ENCODE peak calls at places on chromosome 2, in eight cellular contexts. C, N, W, P, U, R, S and T are unnamed samples.

GRCh38 chr2:88187038-88187676 is 17.0 kb downstream of the THNSL2 start:
- DNase-seq in C (no peak), S (peak), W (peak), U (peak), N (peak), R (peak), P (no peak), T (peak)

GRCh38 chr2:15359716-15360531 is 201.2 kb downstream of the NBAS start:
- DNase-seq in R (no peak), U (peak), N (peak), C (no peak), P (no peak), W (peak), S (peak), T (no peak)

GRCh38 chr2:159226059-159226461 is 60.4 kb downstream of the WDSUB1 start:
- DNase-seq in W (peak), U (peak), R (no peak), S (peak), P (no peak), N (peak), C (no peak), T (no peak)

GRCh38 chr2:72968286-72968685 is 51.0 kb downstream of the EMX1 start:
- DNase-seq in N (no peak), P (no peak), C (no peak), R (no peak), S (no peak), U (no peak), W (no peak), T (no peak)

GRCh38 chr2:121098556-121098955 is 186.4 kb downstream of the TFCP2L1 start:
- DNase-seq in P (no peak), N (no peak), U (no peak), W (no peak), R (no peak), C (no peak), S (no peak), T (no peak)

GRCh38 chr2:38722271-38723115 is 28.7 kb downstream of the SRSF7 start:
- DNase-seq in P (no peak), S (no peak), N (no peak), R (no peak), W (no peak), U (no peak), C (peak), T (no peak)

GRCh38 chr2:129901754-129902415 is 77.6 kb upstream of the RAB6C start:
- DNase-seq in W (no peak), R (no peak), P (no peak), U (no peak), N (no peak), C (no peak), S (no peak), T (no peak)

GRCh38 chr2:118850171-118850900 is 2.9 kb upstream of the EN1 start:
- DNase-seq in U (no peak), W (no peak), C (no peak), R (peak), N (no peak), P (no peak), S (no peak), T (no peak)

GRCh38 chr2:241188386-241189092 is at the start of gene ANO7:
- DNase-seq in S (no peak), P (no peak), R (no peak), N (no peak), W (no peak), U (no peak), C (no peak), T (no peak)

GRCh38 chr2:16727256-16727655 is 61.6 kb upstream of the CYRIA start:
- DNase-seq in W (peak), N (no peak), C (no peak), R (no peak), U (peak), S (peak), P (no peak), T (no peak)

GRCh38 chr2:233990261-233990798 is 60.2 kb upstream of the SPP2 start:
- DNase-seq in S (no peak), U (no peak), P (no peak), N (peak), W (peak), R (no peak), C (no peak), T (no peak)

GRCh38 chr2:155062250-155062985 is 363.9 kb downstream of the KCNJ3 start:
- DNase-seq in P (no peak), N (no peak), W (no peak), R (no peak), U (no peak), S (no peak), C (no peak), T (peak)

GRCh38 chr2:109370399-109370990 is 241.5 kb downstream of the SH3RF3 start:
- DNase-seq in N (no peak), C (no peak), U (no peak), P (no peak), S (no peak), W (no peak), R (no peak), T (no peak)

GRCh38 chr2:42722328-42723190 is 41.4 kb downstream of the OXER1 start:
- DNase-seq in P (no peak), C (peak), S (peak), R (peak), N (peak), U (peak), W (peak), T (no peak)

GRCh38 chr2:211598238-211598637 is 940.4 kb downstream of the ERBB4 start:
- DNase-seq in S (no peak), W (peak), P (no peak), N (no peak), C (no peak), R (no peak), U (no peak), T (no peak)

GRCh38 chr2:181313845-181314244 is 143.3 kb upstream of the ITGA4 start:
- DNase-seq in W (no peak), N (no peak), P (no peak), C (no peak), S (no peak), U (no peak), R (no peak), T (no peak)

GRCh38 chr2:184923751-184924150 is 325.4 kb downstream of the ZNF804A start:
- DNase-seq in U (no peak), P (no peak), R (no peak), N (no peak), C (no peak), W (peak), S (no peak), T (no peak)

GRCh38 chr2:33810046-33810835 is 211.1 kb upstream of the FAM98A start:
- DNase-seq in R (no peak), P (no peak), N (no peak), U (no peak), W (peak), C (no peak), S (no peak), T (no peak)

GRCh38 chr2:100422320-100422719 is 4.9 kb upstream of the CHST10 start:
- DNase-seq in P (no peak), W (peak), R (peak), C (no peak), S (peak), N (peak), U (peak), T (no peak)

GRCh38 chr2:127663566-127664064 is 11.7 kb downstream of the LIMS2 start:
- DNase-seq in R (no peak), C (no peak), S (no peak), W (no peak), P (no peak), N (no peak), U (no peak), T (no peak)

GRCh38 chr2:171244970-171245782 is 84.5 kb upstream of the TLK1 start:
- DNase-seq in R (peak), N (peak), W (peak), P (no peak), C (no peak), S (peak), U (peak), T (no peak)
- TF ChIP-seq CTCF in R (peak), N (peak), W (no peak), P (no peak), C (no peak), S (no peak), U (peak), T (no peak)

DNA sequence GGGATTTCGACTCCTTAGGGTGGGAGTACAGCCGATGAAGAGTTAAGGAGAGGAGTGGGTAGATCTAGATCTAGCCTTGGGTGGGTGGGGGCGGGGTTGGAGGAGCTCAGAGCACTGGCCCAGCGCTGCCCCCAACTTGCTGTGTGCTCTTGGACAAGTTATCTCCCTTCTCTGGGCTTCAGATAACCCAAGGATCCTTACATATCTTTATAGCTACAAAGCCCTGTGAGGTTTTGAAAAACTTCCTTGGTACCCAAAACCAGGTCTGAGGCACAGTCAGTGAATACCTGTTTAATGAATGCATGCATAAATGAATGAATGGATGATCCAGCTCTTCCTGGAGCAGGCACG is 1.3 kb upstream of the ODC1 start:
- DNase-seq in S (no peak), C (no peak), U (no peak), W (no peak), P (no peak), N (no peak), R (no peak), T (no peak)
- H3K4me3 ChIP-seq in S (no peak), C (peak), U (no peak), W (no peak), P (peak), N (no peak), R (peak), T (peak)

DNA sequence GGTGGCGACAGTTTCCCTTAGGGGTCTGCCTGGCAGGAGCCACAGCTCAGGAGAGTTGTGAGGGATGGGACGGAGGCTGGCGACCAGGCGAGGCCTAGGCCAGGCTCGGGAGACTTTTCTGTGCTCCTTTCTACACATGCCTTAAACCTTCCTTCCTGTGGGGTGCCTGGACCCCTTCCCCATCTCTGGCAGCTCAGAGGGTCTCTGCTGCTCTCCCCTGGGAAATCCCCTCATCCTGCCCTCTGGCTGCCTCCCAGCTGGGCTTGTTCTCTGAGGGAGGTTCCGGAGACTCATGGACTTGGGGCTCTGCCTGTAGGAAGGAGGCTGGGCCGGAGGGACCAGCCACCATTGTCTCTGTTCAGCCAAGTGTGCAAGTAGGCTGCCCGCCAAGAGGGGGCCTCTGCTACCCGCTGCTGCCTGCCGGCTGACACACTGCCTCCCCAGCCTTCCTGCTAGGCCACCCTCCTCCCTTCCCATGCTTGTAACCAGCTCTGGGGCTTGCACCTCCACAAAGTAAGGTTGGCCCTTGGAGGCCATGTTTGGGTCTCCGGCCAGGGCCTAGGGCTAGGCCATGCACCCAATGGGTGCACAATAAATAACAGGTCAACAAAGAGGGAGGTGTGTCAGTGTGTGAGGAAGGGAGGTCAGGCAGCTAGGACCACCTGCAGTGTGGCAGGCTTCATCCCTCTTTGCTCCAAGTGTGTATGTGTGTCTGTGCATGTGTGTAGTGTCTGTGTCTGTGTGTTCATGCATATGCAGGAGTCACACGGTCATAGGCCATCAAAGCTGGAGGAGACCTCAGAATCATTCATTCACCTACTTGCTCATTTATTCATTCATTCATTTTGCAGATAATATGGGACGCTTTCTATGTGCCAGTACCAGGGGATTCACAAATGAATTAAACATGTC is 28.8 kb downstream of the PSD4 start:
- DNase-seq in W (no peak), U (no peak), N (no peak), P (no peak), R (peak), S (no peak), C (no peak), T (no peak)
- TF ChIP-seq CTCF in W (no peak), U (no peak), N (no peak), P (no peak), R (peak), S (no peak), C (no peak), T (no peak)

GRCh38 chr2:36359006-36359580 is 3.5 kb downstream of the CRIM1 start:
- DNase-seq in U (peak), C (no peak), P (no peak), S (peak), N (no peak), R (no peak), W (no peak), T (no peak)
- H3K4me3 ChIP-seq in U (peak), C (no peak), P (no peak), S (peak), N (peak), R (peak), W (peak), T (no peak)

DNA sequence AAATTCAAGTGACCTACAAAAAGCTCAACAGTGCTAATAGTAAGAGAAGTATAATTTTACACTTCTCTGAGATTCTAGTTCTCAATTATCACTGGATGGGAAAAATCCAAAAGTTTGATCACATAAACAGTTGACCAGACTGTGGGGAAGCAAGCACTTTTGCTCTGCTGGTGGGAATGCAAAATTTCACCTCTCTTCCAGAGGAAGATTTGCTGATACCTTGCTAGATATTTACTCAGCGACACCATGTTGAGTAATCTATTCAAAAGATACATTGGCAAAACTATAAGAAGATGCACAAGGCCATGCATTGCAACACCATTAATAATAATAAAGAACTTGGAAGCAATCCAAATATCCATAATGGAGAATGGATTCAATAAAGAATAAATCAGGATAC is 204.4 kb downstream of the MREG start:
- DNase-seq in R (peak), U (no peak), P (no peak), N (no peak), W (no peak), C (no peak), S (no peak), T (no peak)
- TF ChIP-seq CTCF in R (peak), U (peak), P (no peak), N (peak), W (peak), C (no peak), S (peak), T (no peak)

GRCh38 chr2:5690231-5690630 is 2.0 kb upstream of the SOX11 start:
- DNase-seq in C (no peak), W (peak), N (no peak), U (peak), P (no peak), S (no peak), R (no peak), T (no peak)
- H3K4me3 ChIP-seq in C (no peak), W (no peak), N (no peak), U (peak), P (no peak), S (no peak), R (peak), T (no peak)